ENCODE peak calls at places on chromosome 2, in four cellular contexts. D, H, W and J are unnamed samples.

GRCh38 chr2:12169721-12170120 is 423.3 kb downstream of the LPIN1 start:
- DNase-seq in D (no peak), H (no peak), W (no peak), J (peak)

GRCh38 chr2:145927398-145927951 is 1407.6 kb upstream of the ZEB2 start:
- DNase-seq in D (no peak), H (no peak), W (no peak), J (no peak)

GRCh38 chr2:26609839-26610277 is 31.3 kb downstream of the CIB4 start:
- DNase-seq in D (no peak), H (no peak), W (no peak), J (no peak)

GRCh38 chr2:158509928-158510797 is 53.4 kb downstream of the PKP4 start:
- DNase-seq in D (no peak), H (no peak), W (no peak), J (no peak)

GRCh38 chr2:28368417-28368798 is 24.2 kb upstream of the FOSL2 start:
- DNase-seq in D (no peak), H (no peak), W (no peak), J (no peak)

GRCh38 chr2:50772607-50773006 is 259.3 kb downstream of the NRXN1 start:
- DNase-seq in D (no peak), H (no peak), W (peak), J (no peak)

GRCh38 chr2:3066831-3067230 is 310.8 kb downstream of the EIPR1 start:
- DNase-seq in D (no peak), H (no peak), W (no peak), J (no peak)

GRCh38 chr2:24253303-24253919 is 78.6 kb downstream of the FAM228A start:
- DNase-seq in D (no peak), H (no peak), W (no peak), J (no peak)

GRCh38 chr2:239290618-239291504 is 110.0 kb downstream of the HDAC4 start:
- DNase-seq in D (no peak), H (peak), W (peak), J (peak)

GRCh38 chr2:38106420-38107182 is 30.6 kb upstream of the CYP1B1 start:
- DNase-seq in D (no peak), H (no peak), W (no peak), J (no peak)

GRCh38 chr2:38540580-38541290 is 62.0 kb downstream of the HNRNPLL start:
- DNase-seq in D (no peak), H (no peak), W (peak), J (no peak)

GRCh38 chr2:157837851-157838441 is 38.2 kb downstream of the ACVR1 start:
- DNase-seq in D (no peak), H (no peak), W (peak), J (no peak)

GRCh38 chr2:181680937-181681811 is 857 bp upstream of the NEUROD1 start:
- DNase-seq in D (no peak), H (no peak), W (no peak), J (no peak)

GRCh38 chr2:180656455-180656847 is 324.0 kb upstream of the UBE2E3 start:
- DNase-seq in D (no peak), H (no peak), W (no peak), J (no peak)

GRCh38 chr2:85283641-85284040 is 44.1 kb downstream of the TGOLN2 start:
- DNase-seq in D (no peak), H (no peak), W (no peak), J (no peak)

GRCh38 chr2:217316743-217317142 is 456.9 kb upstream of the TNP1 start:
- DNase-seq in D (no peak), H (no peak), W (no peak), J (no peak)

GRCh38 chr2:10225291-10226031 is 77.2 kb upstream of the HPCAL1 start:
- DNase-seq in D (no peak), H (no peak), W (peak), J (peak)

GRCh38 chr2:224086226-224086911 is 47.3 kb upstream of the SERPINE2 start:
- DNase-seq in D (no peak), H (no peak), W (no peak), J (no peak)

GRCh38 chr2:12719400-12720104 is 2.8 kb downstream of the TRIB2 start:
- DNase-seq in D (no peak), H (no peak), W (peak), J (no peak)

GRCh38 chr2:205680067-205680466 is 2.2 kb upstream of the NRP2 start:
- DNase-seq in D (peak), H (peak), W (peak), J (no peak)

GRCh38 chr2:40072442-40073232 is 293.6 kb upstream of the THUMPD2 start:
- DNase-seq in D (no peak), H (no peak), W (no peak), J (no peak)

GRCh38 chr2:176584333-176584732 is 315.1 kb downstream of the MTX2 start:
- DNase-seq in D (no peak), H (no peak), W (no peak), J (no peak)

GRCh38 chr2:86308356-86308755 is 29.1 kb downstream of the REEP1 start:
- DNase-seq in D (no peak), H (no peak), W (no peak), J (no peak)

GRCh38 chr2:184006998-184007397 is 591.3 kb upstream of the ZNF804A start:
- DNase-seq in D (no peak), H (no peak), W (peak), J (no peak)

GRCh38 chr2:210224660-210225460 is at the start of gene ACADL:
- DNase-seq in D (no peak), H (peak), W (no peak), J (peak)

GRCh38 chr2:12057436-12058166 is 311.2 kb downstream of the LPIN1 start:
- DNase-seq in D (peak), H (no peak), W (no peak), J (peak)

GRCh38 chr2:9174771-9175441 is 31.7 kb upstream of the ASAP2 start:
- DNase-seq in D (no peak), H (no peak), W (peak), J (no peak)

GRCh38 chr2:56749152-56749752 is 565.5 kb downstream of the CCDC85A start:
- DNase-seq in D (no peak), H (no peak), W (peak), J (no peak)

GRCh38 chr2:177753682-177754475 is 318.7 kb downstream of the PDE11A start:
- DNase-seq in D (no peak), H (peak), W (peak), J (peak)

GRCh38 chr2:220572385-220572784 is 945.0 kb downstream of the SLC4A3 start:
- DNase-seq in D (no peak), H (no peak), W (no peak), J (no peak)

GRCh38 chr2:53622141-53622540 is 145.5 kb upstream of the CHAC2 start:
- DNase-seq in D (no peak), H (no peak), W (no peak), J (no peak)

GRCh38 chr2:235963853-235964577 is 204.2 kb downstream of the GBX2 start:
- DNase-seq in D (no peak), H (no peak), W (no peak), J (no peak)